ENCODE peak calls at places on chromosomes 6 and 20, in five cellular contexts. U is fibroblast of villous mesenchyme; C is heart right ventricle; F is CD4-positive, alpha-beta T cell; O is IMR-90. Z is an unnamed sample.

GRCh38 chr6:41783106-41783780 is 2.7 kb downstream of the PRICKLE4 start:
- DNase-seq in U (no peak), C (no peak), O (no peak), F (no peak), Z (no peak)

GRCh38 chr6:7727951-7728854 is 2.3 kb downstream of the BMP6 start:
- DNase-seq in O (no peak), U (peak), F (no peak), C (no peak), Z (peak)

GRCh38 chr6:15148356-15149058 is 97.4 kb upstream of the JARID2 start:
- DNase-seq in O (peak), F (no peak), C (no peak), U (peak), Z (peak)

GRCh38 chr6:135789375-135789774 is 62.1 kb upstream of the PDE7B start:
- DNase-seq in U (no peak), C (no peak), O (no peak), F (no peak), Z (no peak)

GRCh38 chr20:34562643-34563042 is 4.1 kb downstream of the MAP1LC3A start:
- DNase-seq in U (no peak), F (no peak), O (peak), C (no peak), Z (peak)

GRCh38 chr6:7649037-7649810 is 59.2 kb downstream of the SNRNP48 start:
- DNase-seq in U (no peak), C (no peak), F (no peak), O (no peak), Z (no peak)

GRCh38 chr20:10255846-10256245 is 37.2 kb downstream of the SNAP25 start:
- DNase-seq in C (no peak), U (no peak), F (no peak), O (no peak), Z (no peak)

GRCh38 chr6:21899708-21900107 is 306.2 kb downstream of the SOX4 start:
- DNase-seq in O (no peak), F (no peak), C (no peak), U (no peak), Z (no peak)

GRCh38 chr6:44250067-44250717 is 3.3 kb downstream of the HSP90AB1 start:
- DNase-seq in F (no peak), O (no peak), U (no peak), C (no peak), Z (no peak)

GRCh38 chr6:28218312-28219248 is 6.5 kb upstream of the ZSCAN9 start:
- DNase-seq in U (peak), F (no peak), O (peak), C (peak), Z (peak)

GRCh38 chr6:71168233-71168765 is 120.3 kb upstream of the OGFRL1 start:
- DNase-seq in F (no peak), O (no peak), U (no peak), C (no peak), Z (no peak)

GRCh38 chr20:51493346-51493791 is 49.1 kb downstream of the NFATC2 start:
- DNase-seq in C (no peak), O (no peak), F (no peak), U (no peak), Z (no peak)

GRCh38 chr20:13035399-13036173 is 26.8 kb downstream of the SPTLC3 start:
- DNase-seq in O (no peak), C (no peak), F (no peak), U (no peak), Z (no peak)

GRCh38 chr6:1400126-1400850 is 10.9 kb downstream of the FOXF2 start:
- DNase-seq in U (no peak), F (no peak), C (no peak), O (no peak), Z (no peak)

GRCh38 chr6:167314180-167314821 is 10.6 kb upstream of the TTLL2 start:
- DNase-seq in F (no peak), O (no peak), C (no peak), U (no peak), Z (no peak)

GRCh38 chr6:144331610-144332009 is 46.5 kb downstream of the UTRN start:
- DNase-seq in F (no peak), O (peak), U (peak), C (no peak), Z (no peak)

GRCh38 chr6:3900744-3901351 is 51.7 kb downstream of the FAM50B start:
- DNase-seq in U (no peak), C (no peak), F (no peak), O (peak), Z (no peak)

GRCh38 chr20:9829835-9830234 is 9.0 kb downstream of the PAK5 start:
- DNase-seq in C (no peak), F (no peak), O (no peak), U (no peak), Z (no peak)

GRCh38 chr20:6611911-6612614 is 155.4 kb upstream of the BMP2 start:
- DNase-seq in F (no peak), C (no peak), U (no peak), O (no peak), Z (no peak)

GRCh38 chr6:25056130-25056529 is 120.4 kb upstream of the RIPOR2 start:
- DNase-seq in O (no peak), U (no peak), C (no peak), F (peak), Z (no peak)

GRCh38 chr20:25987073-25987927 is 290.6 kb upstream of the ZNF337 start:
- DNase-seq in U (peak), F (peak), C (peak), O (peak), Z (peak)

DNA sequence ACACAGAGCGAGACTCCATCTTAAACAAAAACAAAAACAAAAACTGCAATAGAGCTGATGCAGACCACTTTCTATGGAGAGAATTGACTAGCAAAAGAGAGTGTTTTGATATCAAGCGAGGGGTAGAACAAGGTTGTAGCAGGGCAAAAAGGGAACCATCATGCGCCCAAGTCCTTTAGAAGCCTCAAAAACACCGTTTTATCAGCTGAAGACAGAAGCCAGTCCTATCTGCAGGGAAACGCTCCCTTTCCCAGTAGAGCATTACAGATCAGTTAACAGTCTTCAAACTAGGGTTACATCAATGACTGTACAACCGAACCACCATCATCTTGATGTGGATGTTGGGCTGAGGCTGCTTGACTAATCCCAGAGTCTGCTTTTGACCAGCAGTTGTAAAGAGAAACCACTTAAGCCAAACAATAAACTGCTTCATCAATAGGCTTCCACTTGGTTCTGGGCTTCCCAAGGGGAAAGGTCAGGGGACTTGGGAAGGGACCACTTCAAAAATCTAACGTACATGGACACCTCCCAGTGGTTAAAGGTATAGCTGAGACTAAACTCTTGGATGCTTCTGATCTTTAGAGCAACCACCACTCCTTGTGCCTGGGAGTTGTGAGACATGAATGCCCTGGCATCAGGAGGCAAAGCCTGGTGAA is 59.6 kb upstream of the SPDEF start:
- DNase-seq in F (no peak), O (no peak), U (no peak), C (no peak), Z (no peak)
- TF ChIP-seq CTCF in F (no peak), O (no peak), U (no peak), C (no peak), Z (no peak)

GRCh38 chr6:133286765-133287164 is 45.6 kb downstream of the EYA4 start:
- DNase-seq in C (no peak), O (peak), U (peak), F (no peak), Z (no peak)
- TF ChIP-seq CTCF in C (peak), O (peak), U (peak), F (no peak), Z (peak)

DNA sequence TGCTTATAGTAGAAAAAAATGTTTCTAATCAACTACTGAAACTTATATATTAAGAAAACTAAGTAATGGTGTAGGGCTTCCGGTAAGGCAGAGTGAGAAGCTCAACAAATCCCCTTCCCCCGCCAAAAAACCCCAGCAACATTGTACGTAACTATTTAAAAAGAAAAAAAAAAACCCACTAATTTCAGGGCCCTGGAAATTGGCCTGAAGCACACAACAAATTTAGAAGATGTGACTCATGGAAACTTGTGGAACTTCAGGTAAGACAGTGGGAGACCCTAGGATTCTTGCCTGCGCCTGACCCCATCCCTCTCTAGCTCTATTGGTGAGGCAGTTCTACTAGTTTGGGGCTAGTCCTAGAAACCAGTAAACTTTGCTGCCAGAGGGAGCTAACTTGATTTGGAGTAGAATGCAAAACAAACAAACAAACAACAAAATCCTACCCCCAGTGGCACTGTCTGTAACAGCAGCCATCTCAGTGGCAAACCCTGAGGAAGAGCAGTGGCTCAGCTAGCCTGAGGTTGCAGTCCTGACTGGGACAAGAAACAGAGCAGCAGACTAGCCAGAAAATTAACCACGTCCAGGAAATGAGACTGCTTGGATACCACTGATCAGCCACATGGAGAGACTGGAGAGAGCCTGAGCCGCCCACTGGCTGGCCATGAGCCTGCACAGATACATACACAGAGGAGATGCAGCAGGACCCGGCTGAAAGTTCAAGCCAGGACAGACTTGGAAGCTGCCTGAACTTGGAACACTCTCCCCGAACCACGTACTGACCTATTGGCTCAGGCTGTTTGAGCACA is 135.1 kb downstream of the TBXT start:
- DNase-seq in O (peak), U (peak), C (peak), F (no peak), Z (no peak)
- TF ChIP-seq CTCF in O (peak), U (peak), C (peak), F (no peak), Z (peak)

GRCh38 chr20:1636621-1637020 is 16.8 kb upstream of the SIRPB1 start:
- DNase-seq in F (no peak), O (no peak), C (no peak), U (no peak), Z (no peak)
- TF ChIP-seq CTCF in F (no peak), O (no peak), C (no peak), U (no peak), Z (no peak)

Z was measured in glutamatergic neuron.